ENCODE peak calls at places on chromosomes 7 and 10, in five cellular contexts. I is HFF-Myc, D is lower lobe of right lung, Q is bronchial epithelial cell, Y is suprapubic skin. W is an unnamed sample.

GRCh38 chr10:74743401-74743800 is 83.0 kb upstream of the KAT6B start:
- DNase-seq in I (no peak), Q (no peak), Y (no peak), D (no peak), W (no peak)

GRCh38 chr10:132690821-132691610 is 94.9 kb downstream of the NKX6-2 start:
- DNase-seq in Q (no peak), I (no peak), D (peak; percentile 18), Y (peak; percentile 40), W (no peak)

GRCh38 chr10:48582970-48583369 is 21.9 kb downstream of the ARHGAP22 start:
- DNase-seq in I (no peak), Y (no peak), D (no peak), Q (no peak), W (no peak)

GRCh38 chr7:107609861-107610260 is 29.8 kb downstream of the BCAP29 start:
- DNase-seq in Y (no peak), I (no peak), D (no peak), Q (no peak), W (no peak)

GRCh38 chr10:17787087-17787942 is 21.8 kb upstream of the MRC1 start:
- DNase-seq in Q (peak; percentile 98), D (no peak), I (peak; percentile 88), Y (no peak), W (peak; percentile 90)

GRCh38 chr7:156942708-156943090 is 6.8 kb upstream of the NOM1 start:
- DNase-seq in I (no peak), Y (no peak), D (no peak), Q (peak; percentile 8), W (no peak)

GRCh38 chr10:8048281-8049008 is 6.0 kb upstream of the GATA3 start:
- DNase-seq in I (no peak), D (no peak), Y (no peak), Q (no peak), W (no peak)

GRCh38 chr10:29681700-29682444 is 47.1 kb upstream of the SVIL start:
- DNase-seq in I (no peak), D (peak; percentile 79), Y (no peak), Q (peak; percentile 18), W (peak; percentile 15)

GRCh38 chr10:114151486-114151885 is 22.5 kb downstream of the CCDC186 start:
- DNase-seq in Y (no peak), I (peak; percentile 12), Q (peak; percentile 97), D (no peak), W (peak; percentile 87)

GRCh38 chr7:28077616-28078015 is 103.0 kb downstream of the JAZF1 start:
- DNase-seq in I (no peak), Q (no peak), Y (no peak), D (no peak), W (no peak)

GRCh38 chr10:71260622-71261325 is 48.4 kb downstream of the UNC5B start:
- DNase-seq in Q (peak; percentile 81), I (no peak), D (no peak), Y (no peak), W (peak; percentile 93)

GRCh38 chr7:100486753-100487446 is 3.2 kb downstream of the NYAP1 start:
- DNase-seq in Q (no peak), I (no peak), Y (no peak), D (no peak), W (no peak)

GRCh38 chr7:42181566-42181965 is 55.4 kb downstream of the GLI3 start:
- DNase-seq in I (no peak), Q (no peak), Y (no peak), D (no peak), W (no peak)

GRCh38 chr7:30001953-30002352 is 12.4 kb upstream of the SCRN1 start:
- DNase-seq in D (no peak), Y (no peak), Q (no peak), I (no peak), W (peak; percentile 39)

GRCh38 chr10:125329056-125329455 is 168.7 kb upstream of the CTBP2 start:
- DNase-seq in Y (no peak), D (no peak), Q (no peak), I (no peak), W (no peak)

GRCh38 chr7:150341263-150342118 is at the start of gene RARRES2:
- DNase-seq in Y (peak; percentile 75), I (no peak), D (no peak), Q (no peak), W (no peak)

GRCh38 chr10:101952196-101952595 is 103.8 kb downstream of the ARMH3 start:
- DNase-seq in Y (no peak), I (no peak), Q (no peak), D (no peak), W (no peak)

GRCh38 chr7:130367088-130367755 is 13.1 kb upstream of the CPA1 start:
- DNase-seq in Q (no peak), D (no peak), I (no peak), Y (no peak), W (no peak)

GRCh38 chr10:131848296-131848695 is 52.5 kb upstream of the PPP2R2D start:
- DNase-seq in I (no peak), Q (no peak), Y (no peak), D (no peak), W (no peak)

GRCh38 chr7:43649755-43650274 is 66.9 kb downstream of the STK17A start:
- DNase-seq in Q (peak; percentile 74), Y (no peak), I (no peak), D (no peak), W (peak; percentile 67)

GRCh38 chr7:35254496-35255416 is 856 bp upstream of the TBX20 start:
- DNase-seq in Y (no peak), D (no peak), I (no peak), Q (no peak), W (no peak)

GRCh38 chr7:39431242-39431641 is 135.0 kb upstream of the YAE1 start:
- DNase-seq in Q (no peak), Y (no peak), D (no peak), I (no peak), W (no peak)

GRCh38 chr10:130062201-130062600 is 48.4 kb downstream of the C10orf143 start:
- DNase-seq in Y (no peak), I (no peak), Q (no peak), D (no peak), W (no peak)

GRCh38 chr7:4069268-4070095 is 612.6 kb upstream of the FOXK1 start:
- DNase-seq in D (no peak), I (no peak), Y (no peak), Q (no peak), W (no peak)

DNA sequence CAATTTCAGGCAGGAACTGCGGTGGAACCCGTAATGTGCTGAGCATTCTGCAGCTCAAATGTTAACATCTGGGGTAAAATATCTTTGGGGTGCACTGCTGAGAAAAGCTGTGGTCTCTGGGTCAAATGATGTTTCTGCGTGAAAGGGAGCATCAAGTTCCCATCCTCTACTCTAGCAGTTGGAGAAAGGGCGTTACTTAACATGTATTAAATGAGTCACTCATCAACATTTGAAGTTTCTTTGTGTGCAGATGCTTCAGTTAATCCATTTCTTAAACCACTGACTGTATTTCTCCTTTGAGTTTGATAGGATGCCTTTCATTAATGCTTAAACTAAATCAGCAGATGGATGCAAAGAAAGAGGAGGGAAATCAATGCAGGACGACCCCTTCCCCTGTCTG is 273.1 kb upstream of the PITRM1 start:
- DNase-seq in D (no peak), Y (no peak), Q (peak; percentile 23), I (no peak), W (no peak)
- TF ChIP-seq CTCF in D (no peak), Y (no peak), Q (no peak), I (no peak), W (no peak)

DNA sequence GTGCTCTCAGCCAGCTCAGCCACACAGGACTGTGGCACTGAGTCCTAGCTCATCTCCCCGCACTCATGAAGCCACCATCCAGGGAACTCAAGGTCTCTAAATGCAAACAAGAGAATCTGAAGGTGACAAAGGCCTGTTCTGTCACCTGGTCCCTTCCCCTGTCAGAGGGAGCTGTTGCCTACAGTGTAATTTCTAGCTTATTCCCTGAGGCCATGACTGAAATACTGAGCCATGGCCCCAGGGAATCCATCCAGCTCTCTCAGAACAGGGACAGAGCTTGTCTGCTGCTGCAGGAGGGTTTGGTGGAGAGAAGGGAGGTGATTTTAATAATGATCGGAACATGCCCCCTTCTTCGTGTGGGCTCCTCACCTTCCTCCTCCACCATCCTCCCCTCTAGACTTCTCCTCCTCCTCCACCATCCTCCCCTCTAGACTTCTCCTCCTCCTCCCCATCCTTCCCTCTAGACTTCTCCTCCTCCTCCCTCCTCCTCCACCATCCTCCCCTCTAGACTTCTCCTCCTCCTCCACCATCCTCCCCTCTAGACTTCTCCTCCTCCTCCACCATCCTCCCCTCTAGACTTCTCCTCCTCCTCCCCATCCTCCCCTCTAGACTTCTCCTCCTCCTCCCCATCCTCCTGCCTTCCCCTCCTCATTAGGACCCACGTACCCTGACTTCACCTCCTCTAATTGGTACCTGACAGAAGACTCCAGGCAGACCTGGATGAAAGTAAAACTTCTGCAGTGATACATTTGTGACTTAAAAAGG is 337.9 kb upstream of the MKI67 start:
- DNase-seq in I (no peak), Y (peak; percentile 83), D (no peak), Q (peak; percentile 1), W (peak; percentile 38)
- TF ChIP-seq CTCF in I (no peak), Y (no peak), D (no peak), Q (no peak), W (no peak)

GRCh38 chr7:94301024-94301588 is 93.6 kb upstream of the COL1A2 start:
- DNase-seq in I (peak; percentile 90), D (peak; percentile 38), Y (peak; percentile 80), Q (peak; percentile 92), W (peak; percentile 92)
- TF ChIP-seq CTCF in I (no peak), D (no peak), Y (no peak), Q (no peak), W (no peak)

GRCh38 chr7:138726288-138726687 is 25.1 kb upstream of the SVOPL start:
- DNase-seq in D (no peak), Q (no peak), Y (no peak), I (no peak), W (no peak)
- TF ChIP-seq CTCF in D (no peak), Q (peak; percentile 15), Y (no peak), I (no peak), W (no peak)

DNA sequence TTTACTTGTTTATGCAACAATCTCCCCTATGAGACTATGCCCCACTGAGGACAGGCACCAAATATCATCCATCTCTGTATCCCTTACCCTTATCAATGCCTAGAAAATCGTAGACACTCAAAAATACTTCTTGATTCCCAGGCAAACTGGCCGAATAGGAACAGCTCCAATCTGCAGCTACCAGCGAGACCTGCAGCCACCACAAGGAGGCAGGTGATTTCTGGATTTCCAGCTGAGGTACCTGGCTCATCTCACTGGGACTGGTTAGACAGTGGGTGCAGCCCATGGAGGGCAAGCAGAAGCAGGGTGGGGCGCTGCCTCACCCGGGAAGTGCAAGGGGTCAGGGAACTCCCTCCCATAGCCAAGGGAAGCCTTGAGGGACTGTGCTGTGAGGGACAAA is 10.8 kb upstream of the PPP1R3C start:
- DNase-seq in I (no peak), D (no peak), Y (no peak), Q (peak; percentile 48), W (peak; percentile 55)
- TF ChIP-seq CTCF in I (peak; percentile 26), D (no peak), Y (no peak), Q (peak; percentile 60), W (peak; percentile 24)

GRCh38 chr7:1889556-1890181 is 219.6 kb downstream of the ELFN1 start:
- DNase-seq in D (no peak), Y (no peak), Q (peak; percentile 12), I (no peak), W (no peak)

GRCh38 chr7:1889091-1889490 is 219.0 kb downstream of the ELFN1 start:
- DNase-seq in D (no peak), I (no peak), Y (no peak), Q (no peak), W (no peak)

GRCh38 chr7:1892011-1892965 is 222.2 kb downstream of the ELFN1 start:
- DNase-seq in Q (peak; percentile 38), I (no peak), Y (no peak), D (no peak), W (no peak)

GRCh38 chr7:1888425-1888824 is 218.3 kb downstream of the ELFN1 start:
- DNase-seq in D (no peak), Q (no peak), Y (no peak), I (no peak), W (no peak)

GRCh38 chr7:1890289-1891235 is 220.5 kb downstream of the ELFN1 start:
- DNase-seq in D (no peak), Y (no peak), Q (no peak), I (no peak), W (no peak)
- TF ChIP-seq CTCF in D (no peak), Y (no peak), Q (no peak), I (no peak), W (no peak)